ENCODE peak calls at places on chromosomes 7 and 10, in seven cellular contexts. N is bronchial epithelial cell; E is stimulated activated CD8-positive, alpha-beta memory T cell treated with anti-CD3 and anti-CD28 coated beads, Interleukin-7, amount 100 ng/mL, for 24 hours; P is AG09319; O is NCI-H1105; A is activated CD8-positive, alpha-beta memory T cell treated with anti-CD3 and anti-CD28 coated beads for 24 hours; H is chondrocyte. W is an unnamed sample.

GRCh38 chr10:101817542-101818118 is 614 bp downstream of the OGA start:
- DNase-seq in N (peak; percentile 88), E (no peak), P (peak; percentile 92), O (no peak), A (peak; percentile 76), H (peak; percentile 93), W (peak; percentile 93)

GRCh38 chr10:126663328-126663727 is 7.2 kb downstream of the C10orf90 start:
- DNase-seq in N (no peak), E (no peak), P (peak; percentile 51), O (no peak), A (no peak), H (no peak), W (no peak)

GRCh38 chr10:130220251-130221185 is 84.3 kb downstream of the GLRX3 start:
- DNase-seq in N (no peak), E (no peak), P (no peak), O (no peak), A (no peak), H (peak; percentile 70), W (no peak)

GRCh38 chr10:78614267-78614666 is 454.5 kb upstream of the ZMIZ1 start:
- DNase-seq in N (no peak), E (no peak), P (no peak), O (no peak), A (no peak), H (no peak), W (no peak)

GRCh38 chr7:155450828-155451521 is 7.0 kb upstream of the EN2 start:
- DNase-seq in N (no peak), E (no peak), P (no peak), O (no peak), A (no peak), H (no peak), W (no peak)

GRCh38 chr10:124278356-124278755 is 140.4 kb downstream of the OAT start:
- DNase-seq in N (no peak), E (no peak), P (no peak), O (no peak), A (no peak), H (peak; percentile 35), W (no peak)

GRCh38 chr10:117168135-117168674 is 29.1 kb upstream of the KCNK18 start:
- DNase-seq in N (no peak), E (peak; percentile 44), P (no peak), O (peak; percentile 25), A (peak; percentile 87), H (no peak), W (peak; percentile 83)

GRCh38 chr7:10888861-10889260 is 84.8 kb upstream of the PHF14 start:
- DNase-seq in N (no peak), E (no peak), P (no peak), O (no peak), A (no peak), H (no peak), W (no peak)

GRCh38 chr10:85642421-85643170 is 724.0 kb downstream of the GRID1 start:
- DNase-seq in N (peak; percentile 93), E (no peak), P (no peak), O (no peak), A (no peak), H (no peak), W (peak; percentile 89)

GRCh38 chr10:130711072-130711471 is 574.9 kb downstream of the GLRX3 start:
- DNase-seq in N (no peak), E (no peak), P (no peak), O (no peak), A (no peak), H (no peak), W (no peak)

GRCh38 chr7:102925962-102926825 is 13.4 kb downstream of the LRRC17 start:
- DNase-seq in N (no peak), E (no peak), P (no peak), O (no peak), A (no peak), H (no peak), W (no peak)

GRCh38 chr10:16646474-16647059 is 124.9 kb upstream of the C1QL3 start:
- DNase-seq in N (peak; percentile 96), E (no peak), P (no peak), O (no peak), A (no peak), H (no peak), W (no peak)

GRCh38 chr10:87723500-87723899 is 63.8 kb downstream of the PAPSS2 start:
- DNase-seq in N (peak; percentile 38), E (no peak), P (no peak), O (no peak), A (no peak), H (no peak), W (no peak)

GRCh38 chr7:151383638-151384351 is 26.0 kb downstream of the WDR86 start:
- DNase-seq in N (peak; percentile 55), E (no peak), P (no peak), O (no peak), A (no peak), H (peak; percentile 75), W (peak; percentile 32)

GRCh38 chr10:20257422-20257821 is 441.2 kb downstream of the PLXDC2 start:
- DNase-seq in N (peak; percentile 48), E (no peak), P (no peak), O (no peak), A (no peak), H (no peak), W (no peak)